ENCODE peak calls at places on chromosome 14, in four cellular contexts. One of them, this sample, is unnamed.

GRCh38 chr14:105491366-105492006 is 440 bp downstream of the TEDC1 start:
- DNase-seq in AG10803: no peak
- DNase-seq in neural crest cell: peak
- DNase-seq in foreskin fibroblast: peak
- DNase-seq in this sample: peak

GRCh38 chr14:72124171-72124570 is 191.9 kb downstream of the RGS6 start:
- DNase-seq in foreskin fibroblast: no peak
- DNase-seq in neural crest cell: no peak
- DNase-seq in AG10803: no peak
- DNase-seq in this sample: no peak

GRCh38 chr14:45492876-45493275 is 239.9 kb upstream of the MIS18BP1 start:
- DNase-seq in AG10803: no peak
- DNase-seq in foreskin fibroblast: no peak
- DNase-seq in neural crest cell: no peak
- DNase-seq in this sample: no peak

GRCh38 chr14:64736271-64737131 is 32.3 kb downstream of the PLEKHG3 start:
- DNase-seq in foreskin fibroblast: no peak
- DNase-seq in neural crest cell: no peak
- DNase-seq in AG10803: no peak
- DNase-seq in this sample: no peak

GRCh38 chr14:70257526-70257925 is 68.8 kb upstream of the SLC8A3 start:
- DNase-seq in AG10803: no peak
- DNase-seq in neural crest cell: no peak
- DNase-seq in foreskin fibroblast: no peak
- DNase-seq in this sample: no peak

GRCh38 chr14:45204241-45204640 is 48.8 kb downstream of the MIS18BP1 start:
- DNase-seq in AG10803: no peak
- DNase-seq in neural crest cell: no peak
- DNase-seq in foreskin fibroblast: no peak
- DNase-seq in this sample: no peak

GRCh38 chr14:100670017-100670974 is 56.4 kb upstream of the DLK1 start:
- DNase-seq in AG10803: no peak
- DNase-seq in neural crest cell: no peak
- DNase-seq in foreskin fibroblast: no peak
- DNase-seq in this sample: no peak

GRCh38 chr14:36655963-36656768 is 5.5 kb upstream of the PAX9 start:
- DNase-seq in foreskin fibroblast: peak
- DNase-seq in AG10803: no peak
- DNase-seq in neural crest cell: peak
- DNase-seq in this sample: no peak

GRCh38 chr14:101328412-101329149 is 232.7 kb upstream of the DIO3 start:
- DNase-seq in AG10803: no peak
- DNase-seq in neural crest cell: no peak
- DNase-seq in foreskin fibroblast: no peak
- DNase-seq in this sample: no peak

GRCh38 chr14:85471744-85472143 is 58.2 kb upstream of the FLRT2 start:
- DNase-seq in AG10803: peak
- DNase-seq in foreskin fibroblast: peak
- DNase-seq in neural crest cell: peak
- DNase-seq in this sample: peak

GRCh38 chr14:89384023-89384422 is 33.0 kb downstream of the FOXN3 start:
- DNase-seq in AG10803: no peak
- DNase-seq in foreskin fibroblast: no peak
- DNase-seq in neural crest cell: no peak
- DNase-seq in this sample: no peak

GRCh38 chr14:20110438-20110837 is at the start of gene OR4K17:
- DNase-seq in AG10803: no peak
- DNase-seq in foreskin fibroblast: no peak
- DNase-seq in neural crest cell: no peak
- DNase-seq in this sample: no peak

GRCh38 chr14:44970907-44971306 is 8.9 kb downstream of the TOGARAM1 start:
- DNase-seq in neural crest cell: no peak
- DNase-seq in foreskin fibroblast: no peak
- DNase-seq in AG10803: no peak
- DNase-seq in this sample: no peak

GRCh38 chr14:22864979-22865378 is 6.6 kb upstream of the LRP10 start:
- DNase-seq in foreskin fibroblast: no peak
- DNase-seq in neural crest cell: no peak
- DNase-seq in AG10803: no peak
- DNase-seq in this sample: no peak

GRCh38 chr14:33943081-33943480 is 7.8 kb downstream of the EGLN3 start:
- DNase-seq in foreskin fibroblast: no peak
- DNase-seq in neural crest cell: no peak
- DNase-seq in AG10803: no peak
- DNase-seq in this sample: no peak

GRCh38 chr14:101200008-101200649 is 296.6 kb upstream of the RTL1 start:
- DNase-seq in AG10803: no peak
- DNase-seq in foreskin fibroblast: no peak
- DNase-seq in neural crest cell: no peak
- DNase-seq in this sample: no peak

GRCh38 chr14:50318031-50318626 is 6.0 kb downstream of the DMAC2L start:
- DNase-seq in neural crest cell: no peak
- DNase-seq in foreskin fibroblast: peak
- DNase-seq in AG10803: peak
- DNase-seq in this sample: peak

GRCh38 chr14:102417646-102418045 is 54.9 kb downstream of the TECPR2 start:
- DNase-seq in foreskin fibroblast: no peak
- DNase-seq in neural crest cell: no peak
- DNase-seq in AG10803: no peak
- DNase-seq in this sample: no peak

DNA sequence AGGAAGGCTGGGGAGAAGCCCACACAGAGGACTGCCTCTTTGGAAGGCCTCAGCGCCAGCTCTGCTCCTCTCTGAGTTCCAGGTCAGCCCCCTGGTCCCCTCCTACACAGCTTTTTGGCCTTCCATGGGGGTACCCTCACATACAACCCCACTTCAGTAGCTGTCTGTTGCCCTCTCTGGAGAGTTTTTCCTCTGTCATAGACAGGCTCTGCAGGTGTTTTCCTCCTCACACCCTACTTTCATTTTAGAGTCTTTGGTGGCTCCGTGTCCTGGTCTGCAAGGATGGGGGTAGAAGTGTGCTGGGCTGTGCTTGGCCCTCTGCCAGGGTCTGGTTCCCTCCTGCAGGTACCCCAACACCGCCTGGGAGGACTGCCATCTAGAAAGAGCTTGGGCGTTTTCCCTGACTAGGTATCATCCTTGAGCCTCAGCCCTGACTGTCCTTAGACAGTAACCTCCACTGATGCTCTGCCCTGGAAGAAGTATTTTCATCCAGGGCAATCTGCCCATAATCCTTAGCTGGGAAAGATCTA is 15.1 kb downstream of the ZDHHC22 start:
- DNase-seq in AG10803: no peak
- DNase-seq in neural crest cell: no peak
- DNase-seq in foreskin fibroblast: no peak
- DNase-seq in this sample: no peak
- TF ChIP-seq CTCF in AG10803: no peak
- TF ChIP-seq CTCF in neural crest cell: no peak
- TF ChIP-seq CTCF in foreskin fibroblast: no peak
- TF ChIP-seq CTCF in this sample: no peak

GRCh38 chr14:74202113-74202512 is 37.1 kb upstream of the VSX2 start:
- DNase-seq in neural crest cell: no peak
- DNase-seq in foreskin fibroblast: no peak
- DNase-seq in AG10803: no peak
- DNase-seq in this sample: no peak

GRCh38 chr14:74204481-74204880 is 34.8 kb upstream of the VSX2 start:
- DNase-seq in foreskin fibroblast: no peak
- DNase-seq in neural crest cell: no peak
- DNase-seq in AG10803: no peak
- DNase-seq in this sample: no peak

GRCh38 chr14:74203546-74203945 is 35.7 kb upstream of the VSX2 start:
- DNase-seq in AG10803: no peak
- DNase-seq in neural crest cell: no peak
- DNase-seq in foreskin fibroblast: no peak
- DNase-seq in this sample: no peak

GRCh38 chr14:74211945-74212580 is 27.2 kb upstream of the VSX2 start:
- DNase-seq in neural crest cell: no peak
- DNase-seq in foreskin fibroblast: peak
- DNase-seq in AG10803: peak
- DNase-seq in this sample: no peak

DNA sequence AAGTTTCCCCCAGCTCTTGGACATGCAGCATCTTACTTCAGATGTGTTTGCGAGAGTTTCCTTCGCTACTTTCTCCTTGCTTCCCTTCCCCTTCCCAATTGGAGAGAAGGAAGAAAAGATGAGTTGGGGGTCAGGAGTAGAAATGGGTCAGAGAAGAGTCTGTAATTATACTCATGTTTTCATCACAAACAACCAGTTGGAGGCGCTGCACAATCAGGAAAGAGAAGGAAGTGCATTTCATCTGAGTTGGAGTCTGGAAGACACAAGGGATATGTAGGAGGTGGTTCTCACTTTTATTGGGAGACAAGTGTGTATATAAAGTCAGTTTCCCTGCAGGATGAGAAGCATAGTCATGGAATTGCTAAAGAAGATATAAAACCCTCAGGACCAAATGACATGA is 31.3 kb upstream of the VSX2 start:
- DNase-seq in AG10803: no peak
- DNase-seq in neural crest cell: no peak
- DNase-seq in foreskin fibroblast: no peak
- DNase-seq in this sample: no peak
- TF ChIP-seq CTCF in AG10803: peak
- TF ChIP-seq CTCF in neural crest cell: peak
- TF ChIP-seq CTCF in foreskin fibroblast: no peak
- TF ChIP-seq CTCF in this sample: peak

GRCh38 chr14:103562385-103563088 is at the start of the genes BAG5 and COA8:
- DNase-seq in foreskin fibroblast: peak
- DNase-seq in AG10803: peak
- DNase-seq in neural crest cell: peak
- DNase-seq in this sample: peak
- TF ChIP-seq CTCF in foreskin fibroblast: no peak
- TF ChIP-seq CTCF in AG10803: no peak
- TF ChIP-seq CTCF in neural crest cell: no peak
- TF ChIP-seq CTCF in this sample: peak

GRCh38 chr14:68819260-68819691 is 26.4 kb upstream of the ZFP36L1 start:
- DNase-seq in neural crest cell: no peak
- DNase-seq in AG10803: peak
- DNase-seq in foreskin fibroblast: peak
- DNase-seq in this sample: peak
- TF ChIP-seq CTCF in neural crest cell: no peak
- TF ChIP-seq CTCF in AG10803: no peak
- TF ChIP-seq CTCF in foreskin fibroblast: no peak
- TF ChIP-seq CTCF in this sample: no peak

GRCh38 chr14:95157987-95158712 is 821 bp upstream of the DICER1 start:
- DNase-seq in AG10803: no peak
- DNase-seq in foreskin fibroblast: no peak
- DNase-seq in neural crest cell: no peak
- DNase-seq in this sample: no peak
- TF ChIP-seq CTCF in AG10803: no peak
- TF ChIP-seq CTCF in foreskin fibroblast: no peak
- TF ChIP-seq CTCF in neural crest cell: no peak
- TF ChIP-seq CTCF in this sample: no peak

DNA sequence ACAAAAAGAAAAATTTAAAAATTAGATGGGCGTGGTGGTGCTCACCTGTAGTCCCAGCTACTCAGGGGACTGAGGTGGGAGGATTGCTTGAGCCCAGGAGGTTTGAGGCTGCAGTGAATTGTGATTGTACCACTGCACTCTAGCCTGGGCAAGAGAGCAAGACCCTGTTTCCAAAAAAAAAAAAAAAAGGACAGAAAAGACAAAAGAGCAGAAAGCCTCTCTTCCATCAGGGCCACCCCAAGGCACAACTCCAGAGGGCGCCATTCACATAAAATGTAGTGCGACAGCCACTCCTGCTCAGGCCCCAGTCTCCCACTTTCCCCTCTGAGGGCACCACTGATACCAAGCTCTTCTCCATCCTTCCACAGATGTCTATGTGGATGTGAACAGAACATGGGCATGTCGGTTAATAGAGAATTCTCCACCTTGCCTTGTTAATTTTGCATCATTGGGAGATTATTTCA is 41.8 kb downstream of the DGLUCY start:
- DNase-seq in foreskin fibroblast: no peak
- DNase-seq in AG10803: no peak
- DNase-seq in neural crest cell: no peak
- DNase-seq in this sample: no peak
- TF ChIP-seq CTCF in foreskin fibroblast: no peak
- TF ChIP-seq CTCF in AG10803: no peak
- TF ChIP-seq CTCF in neural crest cell: peak
- TF ChIP-seq CTCF in this sample: peak

DNA sequence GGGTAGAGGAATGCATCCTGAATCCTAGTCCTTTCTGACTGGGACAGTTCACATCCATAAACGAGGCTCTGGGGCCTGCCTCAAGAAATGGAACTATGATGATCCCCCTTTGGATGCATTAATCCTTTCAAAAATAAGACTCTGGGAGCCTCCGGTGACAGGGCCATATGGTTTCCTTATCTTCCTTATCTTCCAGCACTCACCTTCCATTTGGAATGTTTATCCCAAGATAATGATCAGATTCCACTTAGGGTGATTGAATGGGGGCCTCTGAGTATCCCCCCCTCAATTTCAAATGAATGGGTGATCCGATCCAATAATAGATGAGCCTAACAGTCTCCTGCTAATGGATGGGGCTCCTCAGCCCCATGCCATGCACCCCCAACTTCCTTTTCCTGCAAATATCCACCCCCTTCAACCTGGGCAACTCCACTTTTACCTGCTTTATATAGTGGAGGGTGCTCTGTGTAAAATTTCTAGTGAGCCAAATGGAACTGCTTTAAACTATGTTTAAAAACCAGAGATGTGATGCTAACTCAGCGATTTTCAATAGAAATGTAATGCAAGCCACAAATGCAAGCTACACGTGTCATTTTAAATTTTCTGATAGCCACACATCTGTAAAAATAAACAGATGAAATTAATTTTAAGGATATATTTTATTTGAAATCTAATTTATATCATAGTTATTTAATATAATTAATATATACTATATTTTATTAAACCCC is 157.8 kb downstream of the ZFP36L1 start:
- DNase-seq in AG10803: no peak
- DNase-seq in foreskin fibroblast: no peak
- DNase-seq in neural crest cell: no peak
- DNase-seq in this sample: no peak
- TF ChIP-seq CTCF in AG10803: no peak
- TF ChIP-seq CTCF in foreskin fibroblast: no peak
- TF ChIP-seq CTCF in neural crest cell: no peak
- TF ChIP-seq CTCF in this sample: no peak

GRCh38 chr14:94717808-94718207 is 52.1 kb downstream of the GSC start:
- DNase-seq in neural crest cell: no peak
- DNase-seq in foreskin fibroblast: no peak
- DNase-seq in AG10803: peak
- DNase-seq in this sample: no peak
- TF ChIP-seq CTCF in neural crest cell: no peak
- TF ChIP-seq CTCF in foreskin fibroblast: no peak
- TF ChIP-seq CTCF in AG10803: peak
- TF ChIP-seq CTCF in this sample: no peak

GRCh38 chr14:99029916-99030305 is 242.1 kb downstream of the BCL11B start:
- DNase-seq in neural crest cell: no peak
- DNase-seq in AG10803: no peak
- DNase-seq in foreskin fibroblast: no peak
- DNase-seq in this sample: no peak
- TF ChIP-seq CTCF in neural crest cell: no peak
- TF ChIP-seq CTCF in AG10803: no peak
- TF ChIP-seq CTCF in foreskin fibroblast: no peak
- TF ChIP-seq CTCF in this sample: no peak

This sample was measured in HFFc6.